ENCODE peak calls at places on chromosomes 4 and X, in seven cellular contexts. One of them, this sample, is unnamed.

GRCh38 chr4:12884846-12885796 is 599.0 kb downstream of the RAB28 start:
- DNase-seq in D341Med: peak; percentile 69
- DNase-seq in NCI-H1105: no peak
- DNase-seq in erythroblast: no peak
- DNase-seq in NCI-H1930: no peak
- DNase-seq in pancreas: no peak
- DNase-seq in activated CD4-positive, CD25-positive, alpha-beta regulatory T cell treated with anti-CD3 and anti-CD28 coated beads, Interleukin-2, amount 50 U/mL, for 72 hours: no peak
- DNase-seq in this sample: no peak

GRCh38 chrX:63963382-63963781 is 178.4 kb upstream of the ARHGEF9 start:
- DNase-seq in NCI-H1930: no peak
- DNase-seq in NCI-H1105: no peak
- DNase-seq in pancreas: no peak
- DNase-seq in activated CD4-positive, CD25-positive, alpha-beta regulatory T cell treated with anti-CD3 and anti-CD28 coated beads, Interleukin-2, amount 50 U/mL, for 72 hours: no peak
- DNase-seq in D341Med: no peak
- DNase-seq in erythroblast: no peak
- DNase-seq in this sample: no peak

GRCh38 chrX:43750248-43750676 is 94.2 kb downstream of the MAOA start:
- DNase-seq in pancreas: no peak
- DNase-seq in activated CD4-positive, CD25-positive, alpha-beta regulatory T cell treated with anti-CD3 and anti-CD28 coated beads, Interleukin-2, amount 50 U/mL, for 72 hours: peak; percentile 36
- DNase-seq in NCI-H1105: peak; percentile 21
- DNase-seq in D341Med: peak; percentile 66
- DNase-seq in erythroblast: peak; percentile 57
- DNase-seq in NCI-H1930: no peak
- DNase-seq in this sample: no peak

GRCh38 chrX:131791608-131792355 is 231.3 kb upstream of the STK26 start:
- DNase-seq in NCI-H1105: peak; percentile 61
- DNase-seq in pancreas: no peak
- DNase-seq in activated CD4-positive, CD25-positive, alpha-beta regulatory T cell treated with anti-CD3 and anti-CD28 coated beads, Interleukin-2, amount 50 U/mL, for 72 hours: no peak
- DNase-seq in erythroblast: no peak
- DNase-seq in NCI-H1930: no peak
- DNase-seq in D341Med: no peak
- DNase-seq in this sample: no peak

GRCh38 chr4:37666625-37667071 is 19.5 kb downstream of the RELL1 start:
- DNase-seq in pancreas: no peak
- DNase-seq in NCI-H1105: no peak
- DNase-seq in erythroblast: no peak
- DNase-seq in D341Med: no peak
- DNase-seq in activated CD4-positive, CD25-positive, alpha-beta regulatory T cell treated with anti-CD3 and anti-CD28 coated beads, Interleukin-2, amount 50 U/mL, for 72 hours: no peak
- DNase-seq in NCI-H1930: no peak
- DNase-seq in this sample: no peak

GRCh38 chr4:123453006-123453685 is 56.6 kb downstream of the SPRY1 start:
- DNase-seq in NCI-H1930: no peak
- DNase-seq in pancreas: no peak
- DNase-seq in activated CD4-positive, CD25-positive, alpha-beta regulatory T cell treated with anti-CD3 and anti-CD28 coated beads, Interleukin-2, amount 50 U/mL, for 72 hours: no peak
- DNase-seq in NCI-H1105: no peak
- DNase-seq in D341Med: no peak
- DNase-seq in erythroblast: no peak
- DNase-seq in this sample: no peak

GRCh38 chr4:57231781-57232180 is 121.6 kb upstream of the IGFBP7 start:
- DNase-seq in pancreas: no peak
- DNase-seq in activated CD4-positive, CD25-positive, alpha-beta regulatory T cell treated with anti-CD3 and anti-CD28 coated beads, Interleukin-2, amount 50 U/mL, for 72 hours: no peak
- DNase-seq in NCI-H1105: no peak
- DNase-seq in erythroblast: no peak
- DNase-seq in D341Med: no peak
- DNase-seq in NCI-H1930: no peak
- DNase-seq in this sample: no peak

GRCh38 chr4:140071806-140072205 is 82.2 kb downstream of the MAML3 start:
- DNase-seq in NCI-H1105: no peak
- DNase-seq in erythroblast: no peak
- DNase-seq in pancreas: no peak
- DNase-seq in activated CD4-positive, CD25-positive, alpha-beta regulatory T cell treated with anti-CD3 and anti-CD28 coated beads, Interleukin-2, amount 50 U/mL, for 72 hours: peak; percentile 52
- DNase-seq in D341Med: no peak
- DNase-seq in NCI-H1930: no peak
- DNase-seq in this sample: peak; percentile 35

GRCh38 chr4:128921954-128922353 is 112.5 kb downstream of the JADE1 start:
- DNase-seq in activated CD4-positive, CD25-positive, alpha-beta regulatory T cell treated with anti-CD3 and anti-CD28 coated beads, Interleukin-2, amount 50 U/mL, for 72 hours: no peak
- DNase-seq in pancreas: no peak
- DNase-seq in NCI-H1930: no peak
- DNase-seq in D341Med: no peak
- DNase-seq in erythroblast: no peak
- DNase-seq in NCI-H1105: no peak
- DNase-seq in this sample: no peak